ENCODE peak calls at places on chromosome 7, in ten cellular contexts. A is CD8-positive, alpha-beta memory T cell; B is endothelial cell; W is activated gamma-delta T cell treated with Interleukin-2 at 50 U/mL for 16 hours; G is keratinocyte; E is nucleus accumbens; K is HTR-8/SVneo; I is heart right ventricle; J is nephron progenitor cell; Z is AG08395. Y is an unnamed sample.

GRCh38 chr7:20275637-20276036 is 55.1 kb upstream of the ITGB8 start:
- DNase-seq in A (no peak), B (no peak), W (no peak), G (no peak), E (no peak), K (no peak), I (no peak), J (no peak), Z (peak; percentile 31), Y (no peak)

GRCh38 chr7:30752484-30752883 is 549 bp downstream of the INMT start:
- DNase-seq in A (no peak), B (no peak), W (no peak), G (no peak), E (no peak), K (no peak), I (no peak), J (no peak), Z (no peak), Y (no peak)

GRCh38 chr7:43735802-43736603 is 6.7 kb upstream of the COA1 start:
- DNase-seq in A (no peak), B (no peak), W (no peak), G (no peak), E (no peak), K (no peak), I (no peak), J (no peak), Z (no peak), Y (no peak)

GRCh38 chr7:100127866-100128601 is 1.3 kb downstream of the MBLAC1 start:
- DNase-seq in A (peak; percentile 19), B (peak; percentile 37), W (peak; percentile 19), G (no peak), E (no peak), K (peak; percentile 15), I (no peak), J (peak; percentile 44), Z (no peak), Y (no peak)

GRCh38 chr7:103632972-103633371 is 187.0 kb upstream of the SLC26A5 start:
- DNase-seq in A (no peak), B (no peak), W (no peak), G (peak; percentile 13), E (no peak), K (no peak), I (no peak), J (no peak), Z (no peak), Y (no peak)

GRCh38 chr7:78279457-78279856 is 480.9 kb downstream of the PHTF2 start:
- DNase-seq in A (no peak), B (no peak), W (no peak), G (no peak), E (no peak), K (no peak), I (no peak), J (no peak), Z (no peak), Y (no peak)

GRCh38 chr7:101829374-101829773 is 11.9 kb downstream of the CUX1 start:
- DNase-seq in A (no peak), B (no peak), W (no peak), G (no peak), E (no peak), K (no peak), I (no peak), J (no peak), Z (no peak), Y (no peak)

GRCh38 chr7:29639887-29640600 is 76.4 kb downstream of the PRR15 start:
- DNase-seq in A (no peak), B (no peak), W (no peak), G (no peak), E (no peak), K (no peak), I (no peak), J (peak; percentile 31), Z (no peak), Y (no peak)

GRCh38 chr7:106911959-106912358 is 46.9 kb downstream of the PIK3CG start:
- DNase-seq in A (no peak), B (no peak), W (no peak), G (no peak), E (no peak), K (no peak), I (no peak), J (no peak), Z (no peak), Y (no peak)

GRCh38 chr7:1692500-1693418 is 22.7 kb downstream of the ELFN1 start:
- DNase-seq in A (no peak), B (no peak), W (no peak), G (no peak), E (no peak), K (no peak), I (no peak), J (no peak), Z (no peak), Y (no peak)

GRCh38 chr7:136405931-136406777 is 429.0 kb upstream of the MTPN start:
- DNase-seq in A (no peak), B (peak; percentile 51), W (no peak), G (no peak), E (peak; percentile 10), K (peak; percentile 15), I (peak; percentile 20), J (peak; percentile 49), Z (peak; percentile 60), Y (peak; percentile 31)

Y was measured in HFF-Myc.